ENCODE peak calls at places on chromosomes 7 and 10, in nine cellular contexts. Y is heart right ventricle; Z is lung; L is spleen; C is Peyer's patch; D is psoas muscle; P is naive thymus-derived CD4-positive, alpha-beta T cell; B is ascending aorta; A is ovary. S is an unnamed sample.

GRCh38 chr10:125584954-125585353 is 98.0 kb downstream of the TEX36 start:
- DNase-seq in B (no peak), Z (no peak), D (no peak), L (no peak), A (no peak), Y (no peak), P (no peak), C (no peak), S (no peak)

GRCh38 chr10:90293629-90294028 is 564.2 kb downstream of the HTR7 start:
- DNase-seq in D (no peak), Y (no peak), B (no peak), Z (no peak), C (no peak), L (no peak), A (no peak), P (no peak), S (no peak)

GRCh38 chr10:129888784-129889616 is 75.1 kb downstream of the EBF3 start:
- DNase-seq in L (no peak), D (peak; percentile 86), Y (peak; percentile 76), C (peak; percentile 50), B (no peak), A (no peak), Z (no peak), P (peak; percentile 24), S (peak; percentile 58)

GRCh38 chr10:49632406-49633317 is 18.8 kb downstream of the CHAT start:
- DNase-seq in B (no peak), P (no peak), L (peak; percentile 60), Z (no peak), Y (no peak), A (no peak), D (no peak), C (peak; percentile 22), S (no peak)

GRCh38 chr7:118005021-118005420 is 131.8 kb upstream of the CTTNBP2 start:
- DNase-seq in Y (no peak), L (no peak), A (no peak), C (no peak), D (no peak), B (no peak), P (no peak), Z (no peak), S (no peak)

GRCh38 chr10:21125471-21126228 is 228.5 kb upstream of the NEBL start:
- DNase-seq in D (no peak), Y (no peak), B (no peak), L (no peak), P (no peak), A (no peak), C (no peak), Z (no peak), S (no peak)

GRCh38 chr10:20855398-20856038 is 41.6 kb downstream of the NEBL start:
- DNase-seq in D (no peak), B (no peak), A (no peak), P (no peak), Y (no peak), C (no peak), Z (no peak), L (no peak), S (no peak)

GRCh38 chr7:130490888-130491771 is 755 bp upstream of the MEST start:
- DNase-seq in D (peak; percentile 59), C (no peak), A (peak; percentile 72), Y (peak; percentile 37), B (no peak), Z (no peak), L (peak; percentile 76), P (peak; percentile 29), S (no peak)

GRCh38 chr7:100897772-100898454 is 2.2 kb upstream of the ACHE start:
- DNase-seq in C (peak; percentile 81), Z (no peak), L (no peak), A (no peak), P (no peak), Y (no peak), D (no peak), B (no peak), S (no peak)

GRCh38 chr7:22140597-22140996 is 194.9 kb upstream of the CDCA7L start:
- DNase-seq in P (no peak), L (no peak), C (no peak), Z (no peak), Y (no peak), B (no peak), D (no peak), A (no peak), S (no peak)

GRCh38 chr10:114068054-114068707 is 24.5 kb downstream of the ADRB1 start:
- DNase-seq in P (no peak), Z (no peak), L (no peak), C (no peak), A (no peak), B (no peak), D (no peak), Y (no peak), S (no peak)

GRCh38 chr10:62045765-62046521 is 144.4 kb downstream of the ARID5B start:
- DNase-seq in Z (no peak), P (no peak), B (no peak), D (no peak), A (no peak), L (no peak), Y (no peak), C (no peak), S (peak; percentile 76)
- H3K4me3 ChIP-seq in Z (no peak overlapping the region), P (peak overlapping the region; percentile 1), B (peak overlapping the region; percentile 45), D (peak overlapping the region; percentile 38), A (peak overlapping the region; percentile 9), L (peak overlapping the region; percentile 38), Y (peak overlapping the region; percentile 15), C (peak overlapping the region; percentile 38), S (no peak overlapping the region)

GRCh38 chr7:147492621-147493020 is 1097.9 kb upstream of the C7orf33 start:
- DNase-seq in C (no peak), B (no peak), Z (no peak), A (no peak), L (no peak), P (no peak), D (no peak), Y (no peak), S (peak; percentile 54)

GRCh38 chr7:147496209-147496608 is 1094.4 kb upstream of the C7orf33 start:
- DNase-seq in L (no peak), B (no peak), D (no peak), P (no peak), C (no peak), Z (no peak), A (no peak), Y (no peak), S (no peak)

GRCh38 chr7:147498081-147498480 is 1092.5 kb upstream of the C7orf33 start:
- DNase-seq in P (no peak), Y (no peak), Z (no peak), D (no peak), L (no peak), A (no peak), B (no peak), C (no peak), S (no peak)

DNA sequence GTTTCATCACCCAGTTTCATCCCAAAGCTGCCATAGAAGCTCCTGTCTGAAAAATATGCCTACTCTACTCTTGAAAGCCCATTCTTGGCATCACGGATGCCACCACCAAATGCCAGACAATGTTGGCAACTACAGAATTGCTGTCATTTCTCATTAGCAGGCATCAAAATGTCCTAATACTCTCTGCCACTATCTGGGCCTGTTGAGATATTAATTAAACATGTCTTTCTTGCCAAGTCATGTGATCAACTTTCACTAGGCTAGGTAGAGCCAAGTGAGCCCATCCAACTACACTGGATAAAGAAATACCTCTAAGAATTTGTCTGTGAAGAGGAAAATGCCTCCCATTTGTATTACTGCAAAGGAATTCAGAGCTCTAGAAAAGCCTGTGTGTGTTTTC is 1093.3 kb upstream of the C7orf33 start:
- DNase-seq in C (no peak), P (no peak), L (no peak), Y (no peak), Z (no peak), B (no peak), A (no peak), D (no peak), S (no peak)
- H3K9me3 ChIP-seq in C (no peaks in the 10 kb centered on the region), P (no peaks in the 10 kb centered on the region), L (no peaks in the 10 kb centered on the region), Y (no peaks in the 10 kb centered on the region), Z (peaks cover 2% of the 10 kb centered on the region), B (no peaks in the 10 kb centered on the region), A (no peaks in the 10 kb centered on the region), D (no peaks in the 10 kb centered on the region), S (no peaks in the 10 kb centered on the region)

DNA sequence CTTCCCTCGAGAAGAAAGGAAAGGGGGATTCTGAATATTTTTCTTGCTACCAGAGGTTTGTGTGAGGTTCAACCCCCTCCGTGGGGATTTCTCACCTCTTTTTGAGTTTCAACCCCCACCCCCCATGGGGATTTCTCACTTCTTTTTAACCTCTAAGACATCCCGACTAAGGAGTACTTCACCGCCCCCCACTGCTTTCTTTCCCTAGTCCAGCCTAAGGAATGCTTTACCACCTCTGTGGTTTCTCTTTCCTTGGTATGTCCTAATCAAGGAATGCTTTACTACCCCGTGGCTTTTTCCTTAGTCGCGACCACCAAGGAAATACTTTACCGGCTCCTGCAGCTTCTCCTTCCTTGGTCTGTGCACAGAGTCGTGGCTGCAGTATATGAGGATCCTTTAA is 149.4 kb downstream of the LYZL1 start:
- DNase-seq in Y (no peak), A (no peak), C (no peak), D (no peak), L (no peak), B (no peak), Z (no peak), P (no peak), S (no peak)
- H3K4me3 ChIP-seq in Y (no peak overlapping the region), A (no peak overlapping the region), C (no peak overlapping the region), D (no peak overlapping the region), L (no peak overlapping the region), B (no peak overlapping the region), Z (no peak overlapping the region), P (no peak overlapping the region), S (no peak overlapping the region)

GRCh38 chr7:93097388-93097787 is 20.4 kb downstream of the SAMD9 start:
- DNase-seq in L (no peak), A (no peak), Z (no peak), C (no peak), D (no peak), P (no peak), B (no peak), Y (no peak), S (no peak)
- H3K9me3 ChIP-seq in L (peaks cover 61% of the 10 kb centered on the region), A (peaks cover under 1% of the 10 kb centered on the region), Z (peaks cover 3% of the 10 kb centered on the region), C (no peaks in the 10 kb centered on the region), D (peaks cover 11% of the 10 kb centered on the region), P (peaks cover 53% of the 10 kb centered on the region), B (peaks cover 35% of the 10 kb centered on the region), Y (no peaks in the 10 kb centered on the region), S (no peaks in the 10 kb centered on the region)

GRCh38 chr10:128211064-128211504 is 84.9 kb upstream of the MKI67 start:
- DNase-seq in L (peak; percentile 87), P (no peak), D (peak; percentile 56), Z (no peak), Y (no peak), B (no peak), A (no peak), C (no peak), S (no peak)
- H3K4me3 ChIP-seq in L (peak overlapping the region; percentile 86), P (no peak overlapping the region), D (peak overlapping the region; percentile 69), Z (no peak overlapping the region), Y (peak overlapping the region; percentile 67), B (peak overlapping the region; percentile 65), A (peak overlapping the region; percentile 44), C (peak overlapping the region; percentile 81), S (no peak overlapping the region)